ENCODE peak calls at places on chromosome 3, in five cellular contexts. L, A, T, U and W are unnamed samples.

GRCh38 chr3:120450261-120450913 is 405 bp downstream of the FSTL1 start:
- DNase-seq in T (no peak), A (peak), U (no peak), L (no peak), W (peak)

GRCh38 chr3:120471643-120472042 is 20.9 kb upstream of the FSTL1 start:
- DNase-seq in T (no peak), A (no peak), L (no peak), U (no peak), W (no peak)

GRCh38 chr3:54696313-54696712 is 231.5 kb downstream of the LRTM1 start:
- DNase-seq in T (no peak), L (no peak), U (peak), A (no peak), W (no peak)

GRCh38 chr3:94115482-94115881 is 52.6 kb downstream of the NSUN3 start:
- DNase-seq in T (no peak), U (no peak), L (no peak), A (no peak), W (no peak)

GRCh38 chr3:13141183-13141582 is 68.0 kb upstream of the IQSEC1 start:
- DNase-seq in L (no peak), U (no peak), T (no peak), A (no peak), W (no peak)

GRCh38 chr3:179743913-179744312 is 91.1 kb downstream of the USP13 start:
- DNase-seq in T (no peak), A (no peak), L (no peak), U (no peak), W (no peak)

GRCh38 chr3:140292154-140292553 is 357.2 kb downstream of the CLSTN2 start:
- DNase-seq in L (no peak), U (no peak), T (no peak), A (no peak), W (no peak)

GRCh38 chr3:94098487-94098886 is 35.6 kb downstream of the NSUN3 start:
- DNase-seq in L (no peak), A (no peak), T (no peak), U (no peak), W (no peak)

GRCh38 chr3:14403636-14404395 is 1.4 kb downstream of the SLC6A6 start:
- DNase-seq in T (no peak), A (no peak), U (peak), L (no peak), W (no peak)

GRCh38 chr3:14141144-14141543 is 16.3 kb downstream of the TMEM43 start:
- DNase-seq in A (no peak), U (no peak), L (no peak), T (no peak), W (no peak)

GRCh38 chr3:37347941-37348340 is 173.6 kb upstream of the LRRFIP2 start:
- DNase-seq in T (no peak), L (no peak), U (no peak), A (no peak), W (no peak)

GRCh38 chr3:113284453-113285050 is 73.2 kb downstream of the BOC start:
- DNase-seq in A (no peak), L (no peak), U (no peak), T (no peak), W (no peak)

GRCh38 chr3:157868168-157868567 is 238.1 kb downstream of the SHOX2 start:
- DNase-seq in A (no peak), L (no peak), U (no peak), T (no peak), W (no peak)

GRCh38 chr3:151008699-151009098 is 36.2 kb upstream of the CLRN1 start:
- DNase-seq in T (no peak), U (no peak), A (no peak), L (no peak), W (no peak)
- TF ChIP-seq TAF1 in T (no peak), U (no peak), A (no peak), L (no peak), W (no peak)

GRCh38 chr3:127590593-127591477 is at the start of gene TPRA1:
- DNase-seq in L (peak), A (peak), T (peak), U (peak), W (peak)
- TF ChIP-seq POLR2AphosphoS5 in L (peak), A (peak), T (peak), U (peak), W (no peak)

GRCh38 chr3:63328386-63328785 is 50.3 kb downstream of the SYNPR start:
- DNase-seq in L (no peak), U (no peak), A (no peak), T (no peak), W (no peak)
- TF ChIP-seq TAF1 in L (no peak), U (no peak), A (no peak), T (no peak), W (no peak)

GRCh38 chr3:126393563-126393962 is 1.1 kb upstream of the CFAP100 start:
- DNase-seq in U (no peak), A (no peak), L (no peak), T (no peak), W (no peak)
- TF ChIP-seq POLR2AphosphoS5 in U (no peak), A (no peak), L (no peak), T (no peak), W (no peak)

GRCh38 chr3:40911928-40912327 is 287.4 kb upstream of the CTNNB1 start:
- DNase-seq in U (peak), L (no peak), A (no peak), T (no peak), W (no peak)
- TF ChIP-seq TAF1 in U (no peak), L (no peak), A (no peak), T (no peak), W (no peak)

GRCh38 chr3:149596136-149596770 is 61.6 kb downstream of the WWTR1 start:
- DNase-seq in T (no peak), L (no peak), U (no peak), A (no peak), W (no peak)
- TF ChIP-seq POLR2AphosphoS5 in T (no peak), L (no peak), U (no peak), A (no peak), W (no peak)

DNA sequence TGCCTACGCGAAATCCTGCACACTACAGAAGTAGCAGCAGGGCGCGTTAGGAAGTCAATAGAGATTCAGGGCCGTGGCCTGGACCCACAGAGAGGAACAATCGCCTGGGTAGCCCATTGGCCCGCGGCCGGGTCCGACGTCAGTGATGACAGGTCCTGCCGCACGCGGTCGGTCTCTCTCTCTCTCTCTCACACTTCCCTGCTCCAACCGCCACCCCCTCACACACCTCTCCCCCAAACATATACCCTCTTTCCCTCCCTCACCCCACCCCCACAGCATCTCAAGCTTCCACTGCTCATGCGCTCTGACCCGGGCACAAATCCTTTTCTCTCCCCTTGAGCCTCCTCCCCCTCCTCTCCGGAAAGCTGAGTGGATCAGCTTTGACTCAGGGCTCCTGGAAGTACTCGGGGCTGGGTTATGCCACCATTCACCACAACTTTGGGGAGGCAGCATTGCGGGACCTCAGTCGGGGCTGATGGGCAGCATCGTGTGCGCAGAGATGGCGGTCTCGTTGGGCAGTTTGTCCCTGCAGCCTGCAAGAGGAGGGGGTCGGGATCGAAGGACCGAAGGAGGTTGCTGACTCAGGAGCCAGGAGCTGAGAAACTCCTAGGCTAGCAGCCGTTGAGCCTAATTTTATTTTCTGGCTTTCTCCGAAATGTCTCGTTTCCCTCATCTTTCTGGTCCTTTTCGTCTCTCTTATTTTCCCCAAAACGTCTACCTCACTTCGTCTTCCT is 9.0 kb downstream of the ZIC4 start:
- DNase-seq in U (no peak), T (no peak), A (no peak), L (no peak), W (no peak)
- TF ChIP-seq TAF1 in U (no peak), T (no peak), A (no peak), L (no peak), W (no peak)